ENCODE peak calls at places on chromosomes 4 and X, in four cellular contexts. U is caudate nucleus, C is progenitor cell of endocrine pancreas, M is activated T-cell treated with anti-CD3 and anti-CD28 coated beads for 24 hours. H is an unnamed sample.

GRCh38 chrX:121336831-121337421 is 289.5 kb downstream of the GLUD2 start:
- DNase-seq in U (no peak), C (no peak), M (no peak), H (no peak)

GRCh38 chrX:119685225-119686066 is 7.5 kb downstream of the SEPTIN6 start:
- DNase-seq in C (no peak), M (no peak), U (no peak), H (no peak)

GRCh38 chrX:43961699-43962098 is 11.5 kb downstream of the NDP start:
- DNase-seq in U (no peak), C (no peak), M (no peak), H (no peak)

GRCh38 chrX:77953300-77953699 is 16.1 kb downstream of the PGAM4 start:
- DNase-seq in C (no peak), U (no peak), M (no peak), H (no peak)

GRCh38 chr4:183321516-183321915 is 710 bp downstream of the CLDN24 start:
- DNase-seq in M (no peak), U (no peak), C (no peak), H (no peak)

GRCh38 chr4:1410491-1411325 is 4.5 kb upstream of the NKX1-1 start:
- DNase-seq in U (no peak), M (peak), C (peak), H (peak)

GRCh38 chr4:80918004-80918403 is 112.5 kb upstream of the BMP3 start:
- DNase-seq in M (no peak), C (no peak), U (no peak), H (no peak)

GRCh38 chr4:825063-825968 is 613 bp downstream of the CPLX1 start:
- DNase-seq in U (no peak), M (no peak), C (no peak), H (no peak)

GRCh38 chrX:68693481-68694410 is 46.3 kb downstream of the STARD8 start:
- DNase-seq in U (no peak), C (peak), M (no peak), H (no peak)

GRCh38 chr4:23374280-23374679 is 515.6 kb downstream of the PPARGC1A start:
- DNase-seq in M (no peak), U (no peak), C (no peak), H (no peak)

GRCh38 chrX:123960956-123961267 is 594 bp upstream of the STAG2 start:
- DNase-seq in C (no peak), M (no peak), U (no peak), H (no peak)

GRCh38 chrX:149572743-149573142 is 14.5 kb downstream of the MAGEA9B start:
- DNase-seq in M (no peak), C (no peak), U (no peak), H (peak)

GRCh38 chr4:153372967-153373562 is 28.6 kb downstream of the MND1 start:
- DNase-seq in C (no peak), U (no peak), M (no peak), H (no peak)

GRCh38 chr4:6876440-6876839 is 33.2 kb upstream of the TBC1D14 start:
- DNase-seq in U (no peak), M (no peak), C (no peak), H (no peak)

GRCh38 chr4:3719836-3720235 is 46.3 kb upstream of the ADRA2C start:
- DNase-seq in C (no peak), M (no peak), U (no peak), H (no peak)

GRCh38 chr4:139207873-139208403 is 30.9 kb upstream of the ELF2 start:
- DNase-seq in M (no peak), U (no peak), C (no peak), H (no peak)

GRCh38 chr4:41212221-41213203 is 1.8 kb downstream of the APBB2 start:
- DNase-seq in M (no peak), U (peak), C (no peak), H (peak)

GRCh38 chr4:152348670-152349069 is 187.2 kb downstream of the FBXW7 start:
- DNase-seq in U (peak), C (no peak), M (no peak), H (peak)

GRCh38 chrX:23501974-23502373 is 165.3 kb upstream of the PRDX4 start:
- DNase-seq in M (no peak), U (no peak), C (no peak), H (no peak)

GRCh38 chr4:185033950-185034349 is 15.7 kb downstream of the HELT start:
- DNase-seq in U (no peak), M (no peak), C (no peak), H (no peak)

GRCh38 chrX:153681175-153681574 is 6.6 kb upstream of the SLC6A8 start:
- DNase-seq in C (no peak), M (no peak), U (no peak), H (no peak)

GRCh38 chr4:22485751-22486150 is 30.1 kb downstream of the ADGRA3 start:
- DNase-seq in U (no peak), C (no peak), M (no peak), H (no peak)

GRCh38 chr4:7052923-7053715 is 9.9 kb downstream of the TADA2B start:
- DNase-seq in M (no peak), U (no peak), C (no peak), H (no peak)

GRCh38 chr4:184383497-184384055 is 90.8 kb downstream of the IRF2 start:
- DNase-seq in M (no peak), C (no peak), U (peak), H (peak)

GRCh38 chr4:154731756-154732155 is 12.0 kb upstream of the LRAT start:
- DNase-seq in U (no peak), C (no peak), M (no peak), H (no peak)

GRCh38 chr4:3820016-3820805 is 54.0 kb downstream of the ADRA2C start:
- DNase-seq in C (no peak), M (no peak), U (no peak), H (no peak)

GRCh38 chr4:126748736-126749135 is 884.0 kb upstream of the INTU start:
- DNase-seq in U (no peak), C (no peak), M (no peak), H (no peak)

GRCh38 chr4:56040842-56041241 is 92.1 kb downstream of the CEP135 start:
- DNase-seq in M (no peak), C (no peak), U (no peak), H (no peak)

GRCh38 chrX:11458175-11458574 is 165.0 kb downstream of the AMELX start:
- DNase-seq in U (no peak), M (no peak), C (no peak), H (peak)